ENCODE peak calls at places on chromosomes 16 and 17, in nine cellular contexts. One of them, this sample, is unnamed.

GRCh38 chr16:60651351-60651750 is 1384.9 kb downstream of the CDH8 start:
- DNase-seq in heart left ventricle: no peak
- DNase-seq in activated CD8-positive, alpha-beta memory T cell treated with anti-CD3 and anti-CD28 coated beads for 48 hours: no peak
- DNase-seq in activated T-helper 1 cell treated with anti-CD3 and anti-CD28 coated beads, Interleukin-2, amount 50 U/mL, for 16 hours: no peak
- DNase-seq in IMR-90: no peak
- DNase-seq in fibroblast of lung: peak
- DNase-seq in EL: no peak
- DNase-seq in H4: no peak
- DNase-seq in RWPE1: no peak
- DNase-seq in this sample: no peak

GRCh38 chr16:87457724-87458423 is 35.0 kb downstream of the ZCCHC14 start:
- DNase-seq in heart left ventricle: no peak
- DNase-seq in activated CD8-positive, alpha-beta memory T cell treated with anti-CD3 and anti-CD28 coated beads for 48 hours: no peak
- DNase-seq in activated T-helper 1 cell treated with anti-CD3 and anti-CD28 coated beads, Interleukin-2, amount 50 U/mL, for 16 hours: no peak
- DNase-seq in IMR-90: peak
- DNase-seq in fibroblast of lung: peak
- DNase-seq in EL: peak
- DNase-seq in H4: peak
- DNase-seq in RWPE1: peak
- DNase-seq in this sample: no peak

GRCh38 chr16:31202402-31203385 is at the start of gene PYCARD:
- DNase-seq in heart left ventricle: peak
- DNase-seq in activated CD8-positive, alpha-beta memory T cell treated with anti-CD3 and anti-CD28 coated beads for 48 hours: no peak
- DNase-seq in activated T-helper 1 cell treated with anti-CD3 and anti-CD28 coated beads, Interleukin-2, amount 50 U/mL, for 16 hours: no peak
- DNase-seq in IMR-90: peak
- DNase-seq in fibroblast of lung: peak
- DNase-seq in EL: peak
- DNase-seq in H4: no peak
- DNase-seq in RWPE1: peak
- DNase-seq in this sample: peak

GRCh38 chr17:10622610-10623485 is 34.3 kb downstream of the MYH3 start:
- DNase-seq in heart left ventricle: no peak
- DNase-seq in activated CD8-positive, alpha-beta memory T cell treated with anti-CD3 and anti-CD28 coated beads for 48 hours: no peak
- DNase-seq in activated T-helper 1 cell treated with anti-CD3 and anti-CD28 coated beads, Interleukin-2, amount 50 U/mL, for 16 hours: no peak
- DNase-seq in IMR-90: no peak
- DNase-seq in fibroblast of lung: no peak
- DNase-seq in EL: peak
- DNase-seq in H4: no peak
- DNase-seq in RWPE1: peak
- DNase-seq in this sample: no peak

GRCh38 chr16:79369796-79370195 is 230.7 kb downstream of the MAF start:
- DNase-seq in heart left ventricle: no peak
- DNase-seq in activated CD8-positive, alpha-beta memory T cell treated with anti-CD3 and anti-CD28 coated beads for 48 hours: no peak
- DNase-seq in activated T-helper 1 cell treated with anti-CD3 and anti-CD28 coated beads, Interleukin-2, amount 50 U/mL, for 16 hours: no peak
- DNase-seq in IMR-90: no peak
- DNase-seq in fibroblast of lung: no peak
- DNase-seq in EL: no peak
- DNase-seq in H4: no peak
- DNase-seq in RWPE1: peak
- DNase-seq in this sample: no peak

GRCh38 chr17:79027274-79027924 is 3.4 kb downstream of the C1QTNF1 start:
- DNase-seq in heart left ventricle: no peak
- DNase-seq in activated CD8-positive, alpha-beta memory T cell treated with anti-CD3 and anti-CD28 coated beads for 48 hours: no peak
- DNase-seq in activated T-helper 1 cell treated with anti-CD3 and anti-CD28 coated beads, Interleukin-2, amount 50 U/mL, for 16 hours: no peak
- DNase-seq in IMR-90: no peak
- DNase-seq in fibroblast of lung: no peak
- DNase-seq in EL: peak
- DNase-seq in H4: no peak
- DNase-seq in RWPE1: no peak
- DNase-seq in this sample: no peak

GRCh38 chr17:34363183-34363661 is at the start of gene CCL1:
- DNase-seq in heart left ventricle: no peak
- DNase-seq in activated CD8-positive, alpha-beta memory T cell treated with anti-CD3 and anti-CD28 coated beads for 48 hours: no peak
- DNase-seq in activated T-helper 1 cell treated with anti-CD3 and anti-CD28 coated beads, Interleukin-2, amount 50 U/mL, for 16 hours: no peak
- DNase-seq in IMR-90: no peak
- DNase-seq in fibroblast of lung: no peak
- DNase-seq in EL: no peak
- DNase-seq in H4: no peak
- DNase-seq in RWPE1: no peak
- DNase-seq in this sample: no peak

GRCh38 chr16:46826618-46827017 is 4.4 kb downstream of the C16orf87 start:
- DNase-seq in heart left ventricle: no peak
- DNase-seq in activated CD8-positive, alpha-beta memory T cell treated with anti-CD3 and anti-CD28 coated beads for 48 hours: no peak
- DNase-seq in activated T-helper 1 cell treated with anti-CD3 and anti-CD28 coated beads, Interleukin-2, amount 50 U/mL, for 16 hours: no peak
- DNase-seq in IMR-90: peak
- DNase-seq in fibroblast of lung: peak
- DNase-seq in EL: peak
- DNase-seq in H4: no peak
- DNase-seq in RWPE1: no peak
- DNase-seq in this sample: no peak

GRCh38 chr17:48542956-48543853 is 1.7 kb downstream of the HOXB2 start:
- DNase-seq in heart left ventricle: no peak
- DNase-seq in activated CD8-positive, alpha-beta memory T cell treated with anti-CD3 and anti-CD28 coated beads for 48 hours: peak
- DNase-seq in activated T-helper 1 cell treated with anti-CD3 and anti-CD28 coated beads, Interleukin-2, amount 50 U/mL, for 16 hours: peak
- DNase-seq in IMR-90: peak
- DNase-seq in fibroblast of lung: no peak
- DNase-seq in EL: peak
- DNase-seq in H4: peak
- DNase-seq in RWPE1: no peak
- DNase-seq in this sample: peak

GRCh38 chr16:10466313-10466712 is 80.5 kb downstream of the ATF7IP2 start:
- DNase-seq in heart left ventricle: no peak
- DNase-seq in activated CD8-positive, alpha-beta memory T cell treated with anti-CD3 and anti-CD28 coated beads for 48 hours: no peak
- DNase-seq in activated T-helper 1 cell treated with anti-CD3 and anti-CD28 coated beads, Interleukin-2, amount 50 U/mL, for 16 hours: no peak
- DNase-seq in IMR-90: no peak
- DNase-seq in fibroblast of lung: no peak
- DNase-seq in EL: no peak
- DNase-seq in H4: no peak
- DNase-seq in RWPE1: no peak
- DNase-seq in this sample: no peak

GRCh38 chr17:6491071-6491700 is 46.9 kb downstream of the PIMREG start:
- DNase-seq in heart left ventricle: no peak
- DNase-seq in activated CD8-positive, alpha-beta memory T cell treated with anti-CD3 and anti-CD28 coated beads for 48 hours: no peak
- DNase-seq in activated T-helper 1 cell treated with anti-CD3 and anti-CD28 coated beads, Interleukin-2, amount 50 U/mL, for 16 hours: no peak
- DNase-seq in IMR-90: no peak
- DNase-seq in fibroblast of lung: no peak
- DNase-seq in EL: no peak
- DNase-seq in H4: no peak
- DNase-seq in RWPE1: no peak
- DNase-seq in this sample: no peak

GRCh38 chr17:50618941-50619340 is 15.7 kb upstream of the ABCC3 start:
- DNase-seq in heart left ventricle: no peak
- DNase-seq in activated CD8-positive, alpha-beta memory T cell treated with anti-CD3 and anti-CD28 coated beads for 48 hours: no peak
- DNase-seq in activated T-helper 1 cell treated with anti-CD3 and anti-CD28 coated beads, Interleukin-2, amount 50 U/mL, for 16 hours: no peak
- DNase-seq in IMR-90: no peak
- DNase-seq in fibroblast of lung: no peak
- DNase-seq in EL: peak
- DNase-seq in H4: no peak
- DNase-seq in RWPE1: no peak
- DNase-seq in this sample: no peak

GRCh38 chr16:4410335-4411075 is 5.9 kb downstream of the CORO7 start:
- DNase-seq in heart left ventricle: no peak
- DNase-seq in activated CD8-positive, alpha-beta memory T cell treated with anti-CD3 and anti-CD28 coated beads for 48 hours: no peak
- DNase-seq in activated T-helper 1 cell treated with anti-CD3 and anti-CD28 coated beads, Interleukin-2, amount 50 U/mL, for 16 hours: no peak
- DNase-seq in IMR-90: peak
- DNase-seq in fibroblast of lung: peak
- DNase-seq in EL: peak
- DNase-seq in H4: peak
- DNase-seq in RWPE1: no peak
- DNase-seq in this sample: no peak

GRCh38 chr17:51120357-51120738 is 320 bp downstream of the SPAG9 start:
- DNase-seq in heart left ventricle: peak
- DNase-seq in activated CD8-positive, alpha-beta memory T cell treated with anti-CD3 and anti-CD28 coated beads for 48 hours: peak
- DNase-seq in activated T-helper 1 cell treated with anti-CD3 and anti-CD28 coated beads, Interleukin-2, amount 50 U/mL, for 16 hours: peak
- DNase-seq in IMR-90: peak
- DNase-seq in fibroblast of lung: peak
- DNase-seq in EL: no peak
- DNase-seq in H4: peak
- DNase-seq in RWPE1: peak
- DNase-seq in this sample: no peak

GRCh38 chr17:17947309-17947708 is 24.9 kb downstream of the TOM1L2 start:
- DNase-seq in heart left ventricle: no peak
- DNase-seq in activated CD8-positive, alpha-beta memory T cell treated with anti-CD3 and anti-CD28 coated beads for 48 hours: no peak
- DNase-seq in activated T-helper 1 cell treated with anti-CD3 and anti-CD28 coated beads, Interleukin-2, amount 50 U/mL, for 16 hours: no peak
- DNase-seq in IMR-90: no peak
- DNase-seq in fibroblast of lung: no peak
- DNase-seq in EL: no peak
- DNase-seq in H4: no peak
- DNase-seq in RWPE1: no peak
- DNase-seq in this sample: no peak

GRCh38 chr17:61309857-61310256 is 89.8 kb upstream of the TBX2 start:
- DNase-seq in heart left ventricle: no peak
- DNase-seq in activated CD8-positive, alpha-beta memory T cell treated with anti-CD3 and anti-CD28 coated beads for 48 hours: no peak
- DNase-seq in activated T-helper 1 cell treated with anti-CD3 and anti-CD28 coated beads, Interleukin-2, amount 50 U/mL, for 16 hours: no peak
- DNase-seq in IMR-90: peak
- DNase-seq in fibroblast of lung: peak
- DNase-seq in EL: peak
- DNase-seq in H4: no peak
- DNase-seq in RWPE1: peak
- DNase-seq in this sample: no peak

GRCh38 chr16:4599037-4599436 is 15.7 kb downstream of the UBALD1 start:
- DNase-seq in heart left ventricle: no peak
- DNase-seq in activated CD8-positive, alpha-beta memory T cell treated with anti-CD3 and anti-CD28 coated beads for 48 hours: no peak
- DNase-seq in activated T-helper 1 cell treated with anti-CD3 and anti-CD28 coated beads, Interleukin-2, amount 50 U/mL, for 16 hours: no peak
- DNase-seq in IMR-90: no peak
- DNase-seq in fibroblast of lung: no peak
- DNase-seq in EL: no peak
- DNase-seq in H4: no peak
- DNase-seq in RWPE1: no peak
- DNase-seq in this sample: no peak

GRCh38 chr16:86630471-86630870 is 52.1 kb downstream of the FOXL1 start:
- DNase-seq in heart left ventricle: no peak
- DNase-seq in activated CD8-positive, alpha-beta memory T cell treated with anti-CD3 and anti-CD28 coated beads for 48 hours: no peak
- DNase-seq in activated T-helper 1 cell treated with anti-CD3 and anti-CD28 coated beads, Interleukin-2, amount 50 U/mL, for 16 hours: no peak
- DNase-seq in IMR-90: peak
- DNase-seq in fibroblast of lung: peak
- DNase-seq in EL: no peak
- DNase-seq in H4: no peak
- DNase-seq in RWPE1: no peak
- DNase-seq in this sample: no peak

GRCh38 chr16:4401510-4401909 is 14.9 kb downstream of the CORO7 start:
- DNase-seq in heart left ventricle: no peak
- DNase-seq in activated CD8-positive, alpha-beta memory T cell treated with anti-CD3 and anti-CD28 coated beads for 48 hours: no peak
- DNase-seq in activated T-helper 1 cell treated with anti-CD3 and anti-CD28 coated beads, Interleukin-2, amount 50 U/mL, for 16 hours: no peak
- DNase-seq in IMR-90: no peak
- DNase-seq in fibroblast of lung: no peak
- DNase-seq in EL: no peak
- DNase-seq in H4: no peak
- DNase-seq in RWPE1: no peak
- DNase-seq in this sample: no peak

GRCh38 chr17:29918922-29919856 is 10.8 kb downstream of the SSH2 start:
- DNase-seq in heart left ventricle: no peak
- DNase-seq in activated CD8-positive, alpha-beta memory T cell treated with anti-CD3 and anti-CD28 coated beads for 48 hours: no peak
- DNase-seq in activated T-helper 1 cell treated with anti-CD3 and anti-CD28 coated beads, Interleukin-2, amount 50 U/mL, for 16 hours: no peak
- DNase-seq in IMR-90: peak
- DNase-seq in fibroblast of lung: peak
- DNase-seq in EL: peak
- DNase-seq in H4: no peak
- DNase-seq in RWPE1: peak
- DNase-seq in this sample: no peak

This sample was measured in Right ventricle myocardium superior.